ENCODE peak calls at places on chromosome 7, in four cellular contexts. X is K562, I is GM23338, D is Panc1. T is an unnamed sample.

GRCh38 chr7:118324790-118325449 is 100.4 kb downstream of the ANKRD7 start:
- DNase-seq in X (no peak), I (no peak), D (no peak), T (peak)

GRCh38 chr7:146116452-146117219 is at the start of gene CNTNAP2:
- DNase-seq in X (no peak), I (peak), D (no peak), T (peak)

GRCh38 chr7:20280475-20281351 is 50.0 kb upstream of the ITGB8 start:
- DNase-seq in X (no peak), I (no peak), D (no peak), T (no peak)

GRCh38 chr7:81111358-81111757 is 192.5 kb upstream of the SEMA3C start:
- DNase-seq in X (no peak), I (no peak), D (peak), T (no peak)

GRCh38 chr7:151428393-151429231 is 11.3 kb downstream of the CRYGN start:
- DNase-seq in X (no peak), I (no peak), D (no peak), T (no peak)

GRCh38 chr7:128034830-128035229 is 3.6 kb upstream of the LRRC4 start:
- DNase-seq in X (no peak), I (no peak), D (no peak), T (no peak)

GRCh38 chr7:137296551-137296950 is 47.0 kb downstream of the PTN start:
- DNase-seq in X (no peak), I (no peak), D (no peak), T (no peak)

GRCh38 chr7:32253245-32253644 is 183.0 kb upstream of the PDE1C start:
- DNase-seq in X (no peak), I (no peak), D (no peak), T (no peak)

GRCh38 chr7:144827581-144828139 is 8.2 kb downstream of the TPK1 start:
- DNase-seq in X (no peak), I (no peak), D (no peak), T (no peak)

GRCh38 chr7:44108768-44109750 is 4.9 kb downstream of the AEBP1 start:
- DNase-seq in X (no peak), I (no peak), D (no peak), T (no peak)

GRCh38 chr7:156833311-156833710 is 59.7 kb downstream of the LMBR1 start:
- DNase-seq in X (no peak), I (no peak), D (no peak), T (no peak)

GRCh38 chr7:55538538-55538937 is 33.8 kb downstream of the VOPP1 start:
- DNase-seq in X (no peak), I (no peak), D (no peak), T (no peak)

GRCh38 chr7:104767826-104768536 is 246.0 kb upstream of the KMT2E start:
- DNase-seq in X (no peak), I (peak), D (no peak), T (no peak)

GRCh38 chr7:75823198-75823910 is 9.7 kb upstream of the CCL24 start:
- DNase-seq in X (no peak), I (no peak), D (no peak), T (no peak)

GRCh38 chr7:97024209-97025129 is at the start of gene DLX5:
- DNase-seq in X (no peak), I (peak), D (no peak), T (no peak)

GRCh38 chr7:47897831-47898230 is 50.4 kb downstream of the PKD1L1 start:
- DNase-seq in X (no peak), I (no peak), D (no peak), T (no peak)

GRCh38 chr7:93715234-93715633 is 140.7 kb upstream of the CALCR start:
- DNase-seq in X (peak), I (peak), D (peak), T (peak)

DNA sequence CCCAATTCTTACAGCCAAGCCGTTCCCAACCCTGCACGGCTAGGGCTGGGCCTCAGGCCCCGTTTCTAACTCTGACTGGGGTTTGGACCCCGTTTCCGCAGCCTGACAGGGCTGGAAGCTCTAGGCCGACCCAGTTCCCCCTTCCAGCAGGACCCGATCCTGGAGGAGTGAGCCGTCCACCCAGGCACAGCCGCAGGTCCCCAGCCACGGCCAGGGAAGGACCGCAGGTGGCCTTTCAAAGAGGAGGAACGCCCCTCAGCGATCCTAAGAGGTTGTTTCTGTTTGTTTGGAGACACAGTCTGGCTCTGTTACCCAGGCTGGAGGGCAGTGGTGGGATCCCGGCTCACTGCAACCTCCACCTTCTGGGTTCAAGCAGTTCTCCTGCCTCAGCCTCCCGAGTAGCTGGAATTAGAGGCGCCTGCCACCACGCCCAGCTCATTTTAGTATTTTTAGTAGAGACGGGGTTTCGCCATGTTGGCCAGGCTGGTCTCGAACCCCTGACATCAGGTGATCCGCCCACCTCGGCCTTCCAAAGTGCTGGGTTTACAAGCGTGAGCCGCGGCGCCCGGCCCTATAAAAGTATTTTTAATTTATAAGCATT is 778 bp upstream of the GET4 start:
- DNase-seq in X (no peak), I (no peak), D (no peak), T (no peak)
- H3K4me3 ChIP-seq in X (no peak), I (peak), D (peak), T (peak)

GRCh38 chr7:133911724-133912123 is 215.4 kb upstream of the LRGUK start:
- DNase-seq in X (no peak), I (no peak), D (no peak), T (no peak)

GRCh38 chr7:133910761-133911160 is 216.4 kb upstream of the LRGUK start:
- DNase-seq in X (no peak), I (no peak), D (no peak), T (no peak)

GRCh38 chr7:133916621-133917020 is 210.5 kb upstream of the LRGUK start:
- DNase-seq in X (no peak), I (no peak), D (no peak), T (no peak)

DNA sequence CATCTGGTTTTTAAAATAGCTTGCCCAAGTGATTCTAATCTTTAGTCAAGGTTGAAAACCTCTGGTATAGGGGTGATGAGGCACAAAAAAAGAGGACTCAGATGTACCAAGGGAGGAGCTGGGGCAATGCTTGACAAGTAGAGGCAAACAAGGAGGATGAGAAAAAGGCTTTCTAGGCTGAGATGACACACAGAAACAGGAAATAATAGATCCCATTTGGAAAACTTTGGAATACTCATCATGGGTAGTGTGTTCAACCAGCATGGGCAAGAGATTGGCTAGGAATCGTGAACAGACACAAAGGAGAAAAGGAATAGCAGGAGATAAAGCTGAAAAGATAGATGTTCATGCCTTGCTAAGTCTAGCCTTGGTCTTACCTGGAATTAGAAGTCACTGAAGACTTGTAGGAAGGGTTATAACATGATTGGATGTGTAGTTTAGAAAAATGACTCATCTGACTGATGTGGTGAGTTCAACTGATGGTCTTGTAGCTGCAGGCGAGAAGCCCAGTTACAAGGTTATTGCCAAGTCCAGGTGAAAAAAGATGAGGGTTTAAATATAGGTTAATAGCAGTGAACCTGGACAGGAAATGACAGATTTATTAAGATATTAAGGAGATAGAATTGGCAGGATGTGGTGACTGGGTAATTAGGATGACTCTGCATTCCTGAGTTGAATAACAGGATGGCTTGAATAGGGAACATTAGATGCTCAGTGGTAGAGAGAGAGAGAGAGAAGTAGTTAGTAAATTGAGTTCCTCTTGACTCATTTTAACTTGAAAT is 214.0 kb upstream of the LRGUK start:
- DNase-seq in X (no peak), I (no peak), D (no peak), T (no peak)
- TF ChIP-seq POLR2AphosphoS5 in X (no peak), I (no peak), D (no peak), T (no peak)

GRCh38 chr7:24933298-24933697 is 46.7 kb downstream of the OSBPL3 start:
- DNase-seq in X (no peak), I (no peak), D (no peak), T (no peak)
- H3K4me3 ChIP-seq in X (no peak), I (no peak), D (no peak), T (no peak)

GRCh38 chr7:23530901-23531793 is 634 bp downstream of the TRA2A start:
- DNase-seq in X (peak), I (peak), D (no peak), T (peak)
- TF ChIP-seq POLR2AphosphoS5 in X (no peak), I (no peak), D (no peak), T (peak)

GRCh38 chr7:39954694-39955093 is 4.6 kb downstream of the CDK13 start:
- DNase-seq in X (no peak), I (no peak), D (no peak), T (no peak)
- H3K4me3 ChIP-seq in X (peak), I (peak), D (no peak), T (no peak)

GRCh38 chr7:131232768-131233167 is 94.9 kb upstream of the MKLN1 start:
- DNase-seq in X (no peak), I (no peak), D (no peak), T (no peak)

GRCh38 chr7:131235489-131236317 is 92.0 kb upstream of the MKLN1 start:
- DNase-seq in X (no peak), I (no peak), D (peak), T (peak)

GRCh38 chr7:131234719-131235488 is 92.8 kb upstream of the MKLN1 start:
- DNase-seq in X (no peak), I (no peak), D (no peak), T (no peak)

GRCh38 chr7:131233193-131233592 is 94.5 kb upstream of the MKLN1 start:
- DNase-seq in X (no peak), I (no peak), D (no peak), T (no peak)

DNA sequence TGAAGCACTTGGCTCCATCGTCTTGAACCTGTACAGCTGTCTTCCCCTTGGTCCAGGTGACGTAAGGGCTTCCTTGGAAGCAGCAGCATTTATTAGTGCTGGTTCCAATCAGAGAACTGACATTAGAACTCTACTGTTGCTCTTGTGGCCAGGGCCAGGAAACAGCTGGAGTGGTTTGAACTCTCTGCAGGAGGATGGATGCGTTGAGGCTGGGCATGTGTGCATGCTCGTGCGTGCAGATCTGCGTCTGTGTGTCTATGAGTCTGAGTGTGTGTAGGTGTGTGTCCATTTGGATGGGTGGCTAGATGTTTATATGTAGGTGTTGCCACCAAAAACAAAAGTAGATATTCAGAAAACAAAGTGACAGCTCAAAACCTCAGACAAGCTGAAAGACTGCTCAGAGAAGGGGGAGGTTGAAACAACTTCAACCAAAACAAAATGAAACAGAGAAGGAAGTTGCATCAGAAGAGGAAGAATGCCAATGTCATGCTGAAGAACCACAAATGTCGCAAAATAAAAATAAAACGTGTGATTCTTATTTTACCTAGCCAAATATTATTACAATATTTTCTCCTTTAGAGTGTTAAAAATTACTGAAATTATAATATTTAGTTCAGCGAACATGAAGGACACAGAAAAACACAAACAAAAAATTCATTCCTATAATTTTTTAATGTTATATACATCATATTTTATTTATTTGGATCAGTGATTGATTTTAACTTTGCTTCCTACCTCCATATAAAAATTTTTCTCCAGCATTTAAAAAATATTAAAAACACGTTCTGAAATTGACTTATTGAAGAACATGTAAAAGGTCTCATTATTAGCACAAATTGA is 96.1 kb upstream of the MKLN1 start:
- DNase-seq in X (no peak), I (no peak), D (no peak), T (peak)
- TF ChIP-seq POLR2AphosphoS5 in X (no peak), I (no peak), D (no peak), T (peak)

GRCh38 chr7:100942038-100942774 is 7.1 kb upstream of the MUC3A start:
- DNase-seq in X (no peak), I (no peak), D (peak), T (no peak)
- H3K4me3 ChIP-seq in X (no peak), I (no peak), D (peak), T (no peak)

T was measured in upper lobe of left lung.